ENCODE peak calls at places on chromosomes 12 and 14, in five cellular contexts. Z, A, P, I and M are unnamed samples.
A peak's percentile ranks its signal among the peaks of the same experiment; 100 is the strongest.

GRCh38 chr14:61322011-61322798 is 826 bp downstream of the PRKCH start:
- DNase-seq in Z (no peak), A (no peak), P (peak; percentile 85), I (peak; percentile 43), M (peak; percentile 15)

GRCh38 chr14:99354166-99354875 is 82.3 kb upstream of the BCL11B start:
- DNase-seq in Z (no peak), A (no peak), P (no peak), I (no peak), M (no peak)

GRCh38 chr12:15201456-15201855 is 19.8 kb downstream of the RERG start:
- DNase-seq in Z (no peak), A (no peak), P (no peak), I (no peak), M (no peak)

GRCh38 chr14:89205137-89205740 is 211.8 kb downstream of the FOXN3 start:
- DNase-seq in Z (no peak), A (no peak), P (no peak), I (no peak), M (no peak)

GRCh38 chr12:54017845-54018607 is 9.2 kb downstream of the HOXC8 start:
- DNase-seq in Z (peak; percentile 95), A (no peak), P (peak; percentile 86), I (peak; percentile 86), M (peak; percentile 87)

GRCh38 chr12:55850893-55851292 is 8.2 kb upstream of the MMP19 start:
- DNase-seq in Z (no peak), A (no peak), P (no peak), I (no peak), M (peak; percentile 36)

GRCh38 chr14:65658202-65658601 is 245.7 kb downstream of the FUT8 start:
- DNase-seq in Z (no peak), A (no peak), P (peak; percentile 85), I (no peak), M (no peak)

GRCh38 chr12:98424726-98425401 is 90.5 kb upstream of the TMPO start:
- DNase-seq in Z (peak; percentile 72), A (peak; percentile 46), P (peak; percentile 89), I (peak; percentile 85), M (peak; percentile 74)

GRCh38 chr14:102940729-102941362 is 18.4 kb downstream of the AMN start:
- DNase-seq in Z (no peak), A (no peak), P (no peak), I (no peak), M (no peak)

GRCh38 chr14:63604626-63605025 is 37.0 kb downstream of the WDR89 start:
- DNase-seq in Z (no peak), A (no peak), P (no peak), I (no peak), M (no peak)

GRCh38 chr12:51025182-51025747 is 919 bp downstream of the SLC11A2 start:
- DNase-seq in Z (no peak), A (no peak), P (no peak), I (no peak), M (no peak)

GRCh38 chr12:51025748-51026654 is at the start of gene SLC11A2:
- DNase-seq in Z (peak; percentile 98), A (peak; percentile 94), P (peak; percentile 94), I (peak; percentile 99), M (peak; percentile 98)

GRCh38 chr12:51027342-51027835 is 1.2 kb upstream of the SLC11A2 start:
- DNase-seq in Z (no peak), A (no peak), P (no peak), I (no peak), M (no peak)

GRCh38 chr12:51028811-51029146 is 2.6 kb upstream of the SLC11A2 start:
- DNase-seq in Z (no peak), A (no peak), P (peak; percentile 20), I (no peak), M (no peak)

DNA sequence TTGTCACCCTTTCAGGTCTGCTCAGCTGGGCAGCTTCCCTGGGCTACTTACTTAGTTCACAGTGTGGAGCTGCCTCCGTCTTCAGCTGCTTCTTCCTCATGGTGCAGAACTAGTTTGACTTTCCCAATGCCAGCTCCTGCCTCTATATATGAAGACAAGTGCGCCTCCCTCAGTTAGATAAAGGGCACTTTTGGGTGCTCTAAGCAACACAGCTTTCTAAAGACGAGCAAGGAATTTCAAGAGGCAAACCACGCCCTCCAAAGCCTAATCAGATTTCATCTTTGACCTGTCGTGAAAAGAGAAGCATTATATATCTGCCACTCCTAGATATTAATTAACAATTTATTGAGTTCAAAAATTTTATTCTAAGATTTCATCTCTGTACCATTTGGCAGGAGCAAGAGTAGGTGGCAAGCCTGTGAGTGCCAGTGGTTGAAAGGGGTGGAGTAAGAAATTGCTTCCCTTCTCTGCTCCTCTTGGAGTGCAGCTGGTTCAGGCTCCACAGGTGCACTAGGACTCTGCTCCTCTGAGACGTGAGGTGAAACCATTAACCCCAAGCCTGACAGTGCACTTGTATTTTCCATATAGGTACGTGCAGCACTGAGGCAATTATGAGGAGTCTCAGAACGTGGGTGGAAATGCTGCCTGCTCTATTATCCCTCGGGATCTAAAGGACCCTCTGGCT is 2.1 kb upstream of the SLC11A2 start:
- DNase-seq in Z (peak; percentile 84), A (peak; percentile 70), P (peak; percentile 75), I (peak; percentile 89), M (peak; percentile 69)
- TF ChIP-seq CTCF in Z (peak; percentile 69), A (peak; percentile 78), P (peak; percentile 69), I (peak; percentile 63), M (peak; percentile 53)

GRCh38 chr14:77347746-77348145 is 26.9 kb downstream of the GSTZ1 start:
- DNase-seq in Z (no peak), A (no peak), P (no peak), I (no peak), M (no peak)
- TF ChIP-seq EZH2 in Z (no peak), A (no peak), P (no peak), I (no peak), M (no peak)

DNA sequence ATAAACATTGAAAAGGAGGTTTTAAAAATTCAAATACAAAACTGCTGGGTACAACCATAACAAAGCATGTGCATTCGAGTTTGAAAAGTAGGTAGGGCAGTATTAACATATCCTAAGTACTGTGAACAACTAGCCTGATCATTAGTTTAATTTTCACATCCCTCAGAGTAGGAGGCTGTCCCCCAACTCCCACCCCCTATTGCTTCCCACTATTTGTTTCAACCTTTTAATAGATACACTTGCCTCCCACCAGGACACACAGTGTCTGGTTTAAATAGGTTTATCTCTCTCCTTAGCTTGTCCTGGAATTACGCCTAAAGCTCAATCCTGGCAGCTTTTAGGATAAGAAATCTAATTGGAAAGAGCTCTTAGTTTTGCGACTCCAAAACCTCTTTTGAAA is 2.1 kb downstream of the TAOK3 start:
- DNase-seq in Z (no peak), A (no peak), P (peak; percentile 19), I (no peak), M (peak; percentile 12)
- H3K4me3 ChIP-seq in Z (peak overlapping the region; percentile 96), A (peak overlapping the region; percentile 95), P (peak overlapping the region; percentile 96), I (peak overlapping the region; percentile 95), M (peak overlapping the region; percentile 73)

GRCh38 chr12:130041983-130042812 is 120.1 kb upstream of the FZD10 start:
- DNase-seq in Z (peak; percentile 29), A (no peak), P (no peak), I (peak; percentile 68), M (peak; percentile 82)
- TF ChIP-seq CTCF in Z (peak; percentile 62), A (peak; percentile 75), P (peak; percentile 39), I (peak; percentile 53), M (peak; percentile 93)

DNA sequence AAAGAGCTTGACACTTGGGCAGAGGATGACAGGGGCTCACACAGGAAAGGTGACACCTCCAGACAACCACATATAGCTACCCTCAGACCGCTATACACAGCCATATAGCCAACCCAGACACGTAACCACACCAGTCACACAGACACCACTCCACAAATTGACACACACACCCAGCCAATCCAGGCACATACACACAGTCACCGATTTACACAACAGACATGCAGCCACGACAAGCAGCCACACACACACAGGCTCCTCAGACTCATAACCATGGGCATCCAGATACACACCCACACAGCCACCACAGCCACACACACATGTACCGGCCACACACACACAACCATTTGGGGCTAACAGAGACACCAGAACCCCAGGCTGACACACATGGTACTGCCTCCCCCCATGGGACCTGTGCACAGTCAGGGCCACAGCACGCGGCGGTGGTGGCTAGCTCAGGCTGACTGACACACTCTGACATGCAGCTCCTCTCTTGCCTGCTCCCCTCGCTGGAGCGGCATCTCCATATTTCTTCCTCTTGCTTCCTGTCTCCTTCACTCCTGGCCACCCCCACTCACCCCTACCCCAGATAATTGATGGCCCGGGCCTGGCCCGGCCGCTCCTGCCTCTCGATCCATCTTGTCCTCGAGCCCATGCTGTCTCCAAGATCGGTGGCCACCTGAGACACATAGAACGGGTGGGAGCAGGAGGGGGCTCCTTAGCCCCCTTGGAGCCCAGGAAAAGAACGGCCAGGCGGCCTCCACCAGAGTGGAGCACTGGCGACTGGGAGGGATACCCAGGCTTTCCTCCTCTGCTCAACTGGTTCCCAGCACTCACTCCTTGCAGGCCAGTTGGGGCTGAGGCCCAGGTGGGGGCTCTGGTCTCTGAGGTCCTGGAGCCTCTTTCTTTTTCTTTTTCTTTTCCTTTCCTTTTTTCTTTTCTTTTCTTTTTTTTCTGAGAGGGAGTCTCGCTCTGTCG is 6.0 kb upstream of the SHMT2 start:
- DNase-seq in Z (no peak), A (no peak), P (no peak), I (no peak), M (no peak)
- TF ChIP-seq EZH2 in Z (no peak), A (no peak), P (no peak), I (no peak), M (no peak)